ENCODE peak calls at places on chromosomes 3 and 15, in ten cellular contexts. L, X, M, N, S, G, J, B, K and Z are unnamed samples. For H3K27me3, the result is how much of the 10 kb centered on the place peaks cover.

GRCh38 chr3:55951371-55951770 is 464.3 kb upstream of the WNT5A start:
- DNase-seq in L (no peak), X (no peak), M (no peak), N (no peak), S (no peak), G (no peak), J (no peak), B (no peak), K (no peak), Z (no peak)

GRCh38 chr15:68725736-68726135 is 95.0 kb downstream of the ANP32A start:
- DNase-seq in L (peak), X (no peak), M (peak), N (no peak), S (peak), G (no peak), J (no peak), B (no peak), K (peak), Z (no peak)

GRCh38 chr3:186998937-186999368 is 68.6 kb downstream of the ST6GAL1 start:
- DNase-seq in L (no peak), X (peak), M (no peak), N (no peak), S (no peak), G (no peak), J (no peak), B (peak), K (no peak), Z (no peak)

GRCh38 chr3:109023656-109024254 is 70.1 kb upstream of the GUCA1C start:
- DNase-seq in L (peak), X (peak), M (peak), N (peak), S (no peak), G (peak), J (peak), B (peak), K (peak), Z (no peak)

GRCh38 chr3:48400824-48401433 is 28.9 kb downstream of the FBXW12 start:
- DNase-seq in L (peak), X (peak), M (peak), N (no peak), S (peak), G (peak), J (peak), B (peak), K (peak), Z (peak)

GRCh38 chr3:65999606-66000005 is 39.1 kb downstream of the MAGI1 start:
- DNase-seq in L (no peak), X (no peak), M (no peak), N (no peak), S (no peak), G (no peak), J (no peak), B (no peak), K (no peak), Z (no peak)

GRCh38 chr3:148643389-148643840 is 54.3 kb upstream of the AGTR1 start:
- DNase-seq in L (peak), X (peak), M (no peak), N (peak), S (no peak), G (no peak), J (peak), B (no peak), K (no peak), Z (no peak)

GRCh38 chr3:124363451-124363850 is 366.8 kb upstream of the UMPS start:
- DNase-seq in L (peak), X (no peak), M (peak), N (peak), S (no peak), G (no peak), J (peak), B (no peak), K (no peak), Z (no peak)

GRCh38 chr15:28014623-28015200 is 84.4 kb downstream of the OCA2 start:
- DNase-seq in L (no peak), X (no peak), M (no peak), N (no peak), S (no peak), G (no peak), J (no peak), B (no peak), K (no peak), Z (no peak)

GRCh38 chr3:124498891-124499290 is 231.4 kb upstream of the UMPS start:
- DNase-seq in L (peak), X (no peak), M (no peak), N (no peak), S (no peak), G (no peak), J (peak), B (no peak), K (no peak), Z (no peak)

GRCh38 chr3:119184083-119184482 is 10.7 kb downstream of the UPK1B start:
- DNase-seq in L (no peak), X (no peak), M (no peak), N (no peak), S (no peak), G (no peak), J (no peak), B (no peak), K (no peak), Z (no peak)

GRCh38 chr3:198030125-198030524 is 70.1 kb downstream of the LMLN start:
- DNase-seq in L (no peak), X (no peak), M (no peak), N (no peak), S (no peak), G (no peak), J (no peak), B (no peak), K (no peak), Z (no peak)

GRCh38 chr15:34964277-34964676 is 5.3 kb downstream of the AQR start:
- DNase-seq in L (no peak), X (no peak), M (no peak), N (no peak), S (no peak), G (no peak), J (no peak), B (no peak), K (no peak), Z (no peak)

GRCh38 chr15:99155961-99156443 is 51.1 kb downstream of the SYNM start:
- DNase-seq in L (peak), X (no peak), M (no peak), N (no peak), S (no peak), G (no peak), J (peak), B (no peak), K (no peak), Z (no peak)

GRCh38 chr3:149180057-149180573 is 41.5 kb downstream of the CP start:
- DNase-seq in L (peak), X (no peak), M (peak), N (peak), S (peak), G (peak), J (peak), B (no peak), K (peak), Z (peak)

GRCh38 chr3:156433138-156433537 is 121.8 kb downstream of the SSR3 start:
- DNase-seq in L (peak), X (no peak), M (no peak), N (no peak), S (no peak), G (no peak), J (peak), B (no peak), K (no peak), Z (no peak)

GRCh38 chr3:179432021-179432420 is 19.2 kb downstream of the GNB4 start:
- DNase-seq in L (no peak), X (no peak), M (no peak), N (no peak), S (no peak), G (no peak), J (no peak), B (peak), K (no peak), Z (no peak)

GRCh38 chr3:2714856-2715255 is 395.3 kb downstream of the IL5RA start:
- DNase-seq in L (no peak), X (no peak), M (no peak), N (no peak), S (no peak), G (no peak), J (no peak), B (no peak), K (no peak), Z (no peak)

GRCh38 chr3:130661116-130661515 is 85.5 kb downstream of the PIK3R4 start:
- DNase-seq in L (peak), X (no peak), M (no peak), N (peak), S (no peak), G (no peak), J (peak), B (no peak), K (no peak), Z (no peak)

GRCh38 chr3:122679467-122680291 is 960 bp upstream of the PARP14 start:
- DNase-seq in L (peak), X (no peak), M (peak), N (no peak), S (peak), G (peak), J (peak), B (peak), K (no peak), Z (no peak)

GRCh38 chr15:39598186-39598850 is 17.4 kb downstream of the THBS1 start:
- DNase-seq in L (peak), X (no peak), M (no peak), N (no peak), S (no peak), G (no peak), J (no peak), B (no peak), K (no peak), Z (no peak)

GRCh38 chr3:5304789-5305680 is 117.5 kb downstream of the EDEM1 start:
- DNase-seq in L (peak), X (peak), M (peak), N (no peak), S (peak), G (peak), J (peak), B (peak), K (peak), Z (peak)

DNA sequence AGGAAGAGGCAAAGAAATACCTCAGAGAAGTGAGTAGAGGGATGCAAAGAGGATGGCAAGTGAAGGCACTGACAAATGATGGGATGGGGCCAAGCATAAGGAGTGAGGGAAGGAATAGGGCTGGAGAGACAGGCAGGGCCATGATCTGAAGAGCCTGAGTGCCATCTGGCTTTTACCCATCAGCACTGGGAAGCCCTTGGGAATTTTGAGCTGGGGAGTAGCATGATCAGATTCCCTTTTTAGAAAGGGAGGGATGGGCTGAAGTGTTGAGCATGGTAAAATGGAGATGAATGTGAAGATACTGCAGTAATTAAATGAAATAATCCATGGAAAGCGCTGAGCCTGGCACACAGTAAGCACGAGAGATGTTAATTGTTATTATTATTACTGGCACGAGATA is 9.9 kb downstream of the RBP1 start:
- DNase-seq in L (no peak), X (no peak), M (no peak), N (no peak), S (no peak), G (no peak), J (no peak), B (no peak), K (no peak), Z (no peak)
- H3K27me3 ChIP-seq in L (under half), X (under half), M (under half), N (under half), S (under half), G (under half), J (under half), B (under half), K (under half), Z (under half)

GRCh38 chr15:74259324-74259712 is 23.2 kb downstream of the CCDC33 start:
- DNase-seq in L (no peak), X (no peak), M (no peak), N (no peak), S (no peak), G (no peak), J (no peak), B (no peak), K (no peak), Z (no peak)
- H3K27me3 ChIP-seq in L (half or more), X (under half), M (under half), N (half or more), S (under half), G (under half), J (under half), B (under half), K (under half), Z (under half)

GRCh38 chr3:12155833-12156232 is 2.9 kb downstream of the TIMP4 start:
- DNase-seq in L (peak), X (no peak), M (no peak), N (no peak), S (no peak), G (no peak), J (peak), B (no peak), K (no peak), Z (no peak)

GRCh38 chr3:12155264-12155663 is 3.4 kb downstream of the TIMP4 start:
- DNase-seq in L (no peak), X (no peak), M (no peak), N (no peak), S (no peak), G (no peak), J (no peak), B (no peak), K (no peak), Z (no peak)

GRCh38 chr3:12159227-12159601 is 502 bp upstream of the TIMP4 start:
- DNase-seq in L (no peak), X (peak), M (peak), N (no peak), S (no peak), G (no peak), J (no peak), B (no peak), K (no peak), Z (no peak)

GRCh38 chr3:12158387-12159226 is at the start of gene TIMP4:
- DNase-seq in L (peak), X (peak), M (peak), N (no peak), S (peak), G (peak), J (peak), B (no peak), K (peak), Z (no peak)

DNA sequence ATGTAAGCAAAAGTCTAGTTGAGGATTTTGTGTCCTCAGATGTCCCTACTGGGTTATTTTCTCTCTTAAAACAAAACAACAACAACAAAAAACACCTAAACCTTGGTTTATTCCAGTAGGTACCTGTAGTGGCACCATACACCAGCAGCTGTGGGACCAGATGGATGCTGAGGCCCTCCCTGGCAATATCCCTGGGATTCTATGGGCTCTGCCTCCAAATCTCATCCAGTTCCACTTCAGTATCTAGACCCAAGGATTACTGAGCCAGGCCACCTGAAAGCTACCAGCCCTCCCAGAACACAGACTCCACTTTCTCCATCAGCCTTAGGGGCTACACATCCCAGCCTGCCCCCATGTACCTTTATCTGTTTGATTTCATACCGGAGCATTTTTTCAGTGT is 1.7 kb downstream of the TIMP4 start:
- DNase-seq in L (no peak), X (no peak), M (no peak), N (no peak), S (no peak), G (no peak), J (no peak), B (no peak), K (no peak), Z (no peak)
- H3K27me3 ChIP-seq in L (under half), X (under half), M (under half), N (under half), S (under half), G (under half), J (under half), B (under half), K (under half), Z (under half)

GRCh38 chr3:147358144-147358992 is 48.0 kb downstream of the ZIC4 start:
- DNase-seq in L (no peak), X (no peak), M (no peak), N (no peak), S (no peak), G (no peak), J (no peak), B (no peak), K (no peak), Z (no peak)

GRCh38 chr3:147356909-147357733 is 49.2 kb downstream of the ZIC4 start:
- DNase-seq in L (no peak), X (no peak), M (no peak), N (no peak), S (no peak), G (no peak), J (no peak), B (no peak), K (no peak), Z (no peak)

GRCh38 chr3:147354621-147355020 is 51.7 kb downstream of the ZIC4 start:
- DNase-seq in L (no peak), X (no peak), M (no peak), N (no peak), S (no peak), G (no peak), J (no peak), B (no peak), K (no peak), Z (no peak)

GRCh38 chr3:147355104-147355854 is 51.1 kb downstream of the ZIC4 start:
- DNase-seq in L (no peak), X (no peak), M (no peak), N (no peak), S (no peak), G (no peak), J (no peak), B (no peak), K (no peak), Z (no peak)

GRCh38 chr3:147356145-147356908 is 50.0 kb downstream of the ZIC4 start:
- DNase-seq in L (no peak), X (no peak), M (no peak), N (no peak), S (no peak), G (no peak), J (no peak), B (no peak), K (no peak), Z (no peak)
- H3K27me3 ChIP-seq in L (half or more), X (half or more), M (half or more), N (half or more), S (under half), G (under half), J (half or more), B (under half), K (half or more), Z (under half)

DNA sequence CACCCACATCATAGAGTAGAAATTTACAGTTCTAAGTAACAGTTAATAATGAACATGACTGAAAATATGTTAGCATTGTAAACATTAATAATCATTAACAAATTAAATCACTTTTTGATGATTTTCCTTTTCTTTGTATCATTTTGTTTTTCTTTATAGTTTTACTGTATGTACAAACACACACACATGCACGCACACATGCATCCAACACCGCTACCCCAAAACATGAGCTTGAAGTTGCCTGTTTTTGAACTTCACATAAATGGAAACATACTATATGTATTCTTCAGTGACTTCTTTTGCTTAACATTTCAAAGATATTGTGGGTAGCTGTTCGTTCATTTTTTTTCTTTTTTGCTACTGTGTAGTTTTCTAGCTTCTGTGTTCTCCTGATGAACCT is 123.9 kb downstream of the FNDC3B start:
- DNase-seq in L (no peak), X (no peak), M (no peak), N (no peak), S (no peak), G (no peak), J (no peak), B (no peak), K (no peak), Z (no peak)
- H3K27me3 ChIP-seq in L (under half), X (under half), M (under half), N (under half), S (under half), G (under half), J (under half), B (under half), K (under half), Z (under half)

GRCh38 chr3:184946922-184947321 is 135.0 kb downstream of the VPS8 start:
- DNase-seq in L (no peak), X (no peak), M (no peak), N (no peak), S (no peak), G (no peak), J (no peak), B (no peak), K (no peak), Z (no peak)
- H3K27me3 ChIP-seq in L (under half), X (under half), M (under half), N (under half), S (under half), G (under half), J (under half), B (under half), K (under half), Z (under half)

DNA sequence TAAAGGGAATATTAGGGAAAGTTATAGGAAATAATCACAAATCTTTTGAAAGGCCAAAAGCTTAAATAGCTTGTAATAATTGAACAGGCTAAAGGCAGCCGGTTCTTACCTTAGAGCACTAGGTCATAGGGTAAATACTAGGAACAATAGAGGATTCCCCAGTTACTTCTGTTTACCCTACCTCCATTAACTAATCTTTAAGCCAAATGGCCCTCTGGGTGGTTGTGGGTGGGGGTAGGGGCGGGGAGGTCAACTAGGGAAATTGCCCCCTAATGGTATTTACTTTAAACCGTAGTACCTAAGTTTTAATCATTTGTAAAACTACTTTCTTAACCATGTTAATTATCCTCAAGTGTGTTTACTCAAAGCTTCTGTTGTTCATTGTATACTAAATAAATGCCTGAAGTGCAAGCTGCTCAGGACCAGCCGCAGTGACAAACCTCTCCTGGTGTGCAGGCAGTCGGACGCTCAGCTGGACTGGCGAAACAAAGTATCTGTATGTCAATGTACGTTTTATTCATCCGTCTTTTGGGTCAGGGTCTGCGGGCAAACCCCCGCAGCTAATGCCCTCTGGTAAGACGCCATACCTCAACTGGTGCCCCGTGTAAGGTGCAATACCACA is 18.9 kb downstream of the MAGEL2 start:
- DNase-seq in L (no peak), X (no peak), M (no peak), N (no peak), S (no peak), G (no peak), J (no peak), B (no peak), K (no peak), Z (no peak)
- H3K27me3 ChIP-seq in L (under half), X (half or more), M (under half), N (under half), S (under half), G (under half), J (under half), B (under half), K (under half), Z (under half)

DNA sequence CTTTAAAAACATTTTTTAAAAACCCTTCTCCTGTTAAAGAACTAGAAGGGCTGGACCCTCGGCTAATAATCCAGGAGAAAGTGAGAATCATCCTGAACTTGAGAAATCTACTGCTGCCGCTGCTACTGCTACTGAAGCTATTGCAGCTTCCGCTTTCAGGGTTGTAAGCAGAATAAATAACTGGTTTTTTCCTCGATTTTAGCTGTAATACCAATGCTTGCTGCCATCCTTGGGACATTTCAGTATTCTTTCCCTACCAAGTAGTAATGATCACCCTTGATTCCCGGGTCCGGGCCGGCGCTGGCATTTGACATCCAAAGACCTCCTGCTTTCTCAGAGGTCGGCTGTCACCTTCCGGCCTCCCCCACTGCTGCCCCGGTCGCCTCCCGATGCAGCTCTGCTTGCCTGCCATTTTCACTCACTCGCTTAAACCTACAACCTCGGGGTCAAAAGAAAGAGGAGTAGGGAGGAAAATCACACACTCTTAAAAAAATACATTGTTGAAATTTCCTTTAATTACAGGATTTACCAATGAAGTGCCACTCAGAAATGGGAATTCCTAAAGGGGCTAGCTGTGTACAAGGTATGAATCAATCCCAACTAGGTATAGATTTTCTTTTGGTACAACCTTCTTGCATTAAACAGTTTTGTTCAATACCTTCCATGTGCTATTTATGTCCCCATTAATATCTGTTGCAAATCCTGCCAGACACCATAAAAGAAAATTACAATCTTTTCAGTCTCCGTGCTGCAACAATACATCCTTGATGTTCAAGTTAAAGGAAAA is 715 bp upstream of the MECOM start:
- DNase-seq in L (no peak), X (no peak), M (no peak), N (no peak), S (no peak), G (peak), J (no peak), B (peak), K (peak), Z (no peak)
- H3K27me3 ChIP-seq in L (under half), X (half or more), M (half or more), N (half or more), S (under half), G (under half), J (under half), B (under half), K (half or more), Z (half or more)